ENCODE peak calls at places on chromosomes 6 and 20, in six cellular contexts. C, Q, O, L, M and E are unnamed samples.

GRCh38 chr6:13076575-13076974 is 251.8 kb downstream of the TBC1D7 start:
- DNase-seq in O (no peak), C (no peak), L (no peak), Q (no peak), M (no peak), E (no peak)

GRCh38 chr20:13684566-13685222 is 46.0 kb upstream of the TASP1 start:
- DNase-seq in L (no peak), M (no peak), C (no peak), O (no peak), Q (no peak), E (no peak)

GRCh38 chr6:45795678-45796077 is 220.0 kb downstream of the CLIC5 start:
- DNase-seq in C (no peak), L (no peak), M (no peak), Q (no peak), O (no peak), E (no peak)

GRCh38 chr20:43137160-43137559 is 52.5 kb downstream of the PTPRT start:
- DNase-seq in Q (no peak), M (no peak), L (no peak), C (no peak), O (no peak), E (no peak)

GRCh38 chr6:149211046-149211571 is 106.4 kb upstream of the TAB2 start:
- DNase-seq in O (peak; percentile 13), M (no peak), L (no peak), C (peak; percentile 86), Q (no peak), E (no peak)

GRCh38 chr6:87706187-87706966 is 4.3 kb upstream of the AKIRIN2 start:
- DNase-seq in Q (no peak), C (peak; percentile 77), M (no peak), O (peak; percentile 61), L (no peak), E (peak; percentile 68)

GRCh38 chr20:59063358-59064213 is 21.0 kb upstream of the PRELID3B start:
- DNase-seq in M (no peak), C (peak; percentile 75), O (peak; percentile 80), Q (peak; percentile 81), L (no peak), E (peak; percentile 75)

GRCh38 chr20:17557675-17558006 is 12.2 kb upstream of the DSTN start:
- DNase-seq in O (peak; percentile 70), L (no peak), M (no peak), Q (no peak), C (peak; percentile 93), E (peak; percentile 84)

GRCh38 chr6:156953125-156953477 is 175.9 kb downstream of the ARID1B start:
- DNase-seq in C (no peak), M (no peak), O (no peak), L (no peak), Q (peak; percentile 18), E (no peak)

GRCh38 chr6:36267731-36268477 is 2.0 kb upstream of the PNPLA1 start:
- DNase-seq in L (no peak), O (no peak), Q (no peak), M (no peak), C (peak; percentile 80), E (no peak)

GRCh38 chr20:25294459-25295385 is 46.8 kb downstream of the PYGB start:
- DNase-seq in Q (peak; percentile 76), L (peak; percentile 63), O (peak; percentile 49), C (peak; percentile 41), M (peak; percentile 25), E (peak; percentile 63)

GRCh38 chr20:40659567-40659966 is 29.5 kb downstream of the MAFB start:
- DNase-seq in M (no peak), L (no peak), Q (no peak), O (no peak), C (no peak), E (no peak)

GRCh38 chr6:149627672-149628071 is 20.8 kb downstream of the KATNA1 start:
- DNase-seq in Q (no peak), M (no peak), C (no peak), L (no peak), O (no peak), E (no peak)

GRCh38 chr6:150312844-150313584 is 55.8 kb upstream of the IYD start:
- DNase-seq in L (no peak), Q (no peak), O (no peak), C (no peak), M (no peak), E (no peak)

GRCh38 chr6:75147512-75147911 is 58.3 kb downstream of the COL12A1 start:
- DNase-seq in Q (no peak), M (no peak), C (peak; percentile 61), O (no peak), L (no peak), E (no peak)

GRCh38 chr6:3229566-3230274 is 2.3 kb upstream of the TUBB2B start:
- DNase-seq in M (no peak), O (no peak), Q (no peak), L (peak; percentile 27), C (no peak), E (no peak)

GRCh38 chr6:39791311-39791710 is 865 bp upstream of the DAAM2 start:
- DNase-seq in M (no peak), C (peak; percentile 20), L (no peak), Q (no peak), O (peak; percentile 41), E (no peak)

GRCh38 chr6:82681119-82681714 is 317.6 kb downstream of the TPBG start:
- DNase-seq in M (no peak), Q (no peak), C (no peak), L (no peak), O (no peak), E (no peak)

GRCh38 chr6:169208011-169208410 is 45.6 kb downstream of the THBS2 start:
- DNase-seq in Q (no peak), O (no peak), C (peak; percentile 73), L (no peak), M (no peak), E (no peak)

GRCh38 chr6:81731814-81732213 is 20.7 kb downstream of the TENT5A start:
- DNase-seq in L (no peak), C (peak; percentile 77), M (no peak), Q (no peak), O (no peak), E (no peak)

GRCh38 chr6:44679906-44680698 is 292.6 kb downstream of the CDC5L start:
- DNase-seq in O (no peak), C (no peak), M (no peak), L (no peak), Q (no peak), E (no peak)

GRCh38 chr6:160430203-160430602 is 82.0 kb downstream of the SLC22A3 start:
- DNase-seq in M (no peak), Q (no peak), O (peak; percentile 32), C (no peak), L (no peak), E (peak; percentile 69)

GRCh38 chr6:33772902-33773472 is 15.9 kb downstream of the LEMD2 start:
- DNase-seq in O (no peak), L (no peak), M (no peak), C (no peak), Q (no peak), E (no peak)

GRCh38 chr6:89951574-89952360 is 57.5 kb downstream of the GJA10 start:
- DNase-seq in L (no peak), Q (no peak), C (peak; percentile 44), O (peak; percentile 35), M (no peak), E (no peak)